ENCODE peak calls at places on chromosome 11, in nine cellular contexts. G is DND-41, Q is A549, V is Karpas-422, U is SK-N-SH, W is HCT116, T is thoracic aorta, S is cardiac muscle cell, R is heart right ventricle. F is an unnamed sample. For H3K4me1, the result is how much of the 10 kb centered on the place peaks cover.

GRCh38 chr11:122248130-122248529 is 132.1 kb upstream of the BLID start:
- DNase-seq in G (no peak), Q (no peak), V (no peak), U (no peak), W (no peak), T (no peak), S (no peak), R (no peak), F (no peak)

GRCh38 chr11:65246506-65246905 is 15.3 kb upstream of the POLA2 start:
- DNase-seq in G (no peak), Q (no peak), V (no peak), U (no peak), W (no peak), T (no peak), S (no peak), R (no peak), F (no peak)

GRCh38 chr11:67271212-67271547 is 4.9 kb downstream of the GRK2 start:
- DNase-seq in G (no peak), Q (no peak), V (no peak), U (no peak), W (no peak), T (no peak), S (no peak), R (no peak), F (no peak)

GRCh38 chr11:93903989-93904388 is 53.6 kb upstream of the VSTM5 start:
- DNase-seq in G (no peak), Q (peak), V (no peak), U (no peak), W (no peak), T (no peak), S (no peak), R (no peak), F (no peak)

GRCh38 chr11:36478700-36479329 is 31.3 kb downstream of the TRAF6 start:
- DNase-seq in G (peak), Q (peak), V (peak), U (peak), W (peak), T (no peak), S (peak), R (peak), F (no peak)

GRCh38 chr11:128501576-128502549 is 85.5 kb downstream of the ETS1 start:
- DNase-seq in G (no peak), Q (no peak), V (no peak), U (no peak), W (no peak), T (no peak), S (peak), R (peak), F (peak)

GRCh38 chr11:119996556-119996955 is 141.4 kb downstream of the TRIM29 start:
- DNase-seq in G (no peak), Q (no peak), V (no peak), U (no peak), W (no peak), T (no peak), S (no peak), R (no peak), F (no peak)

GRCh38 chr11:8672346-8672745 is 10.1 kb downstream of the TRIM66 start:
- DNase-seq in G (no peak), Q (no peak), V (no peak), U (no peak), W (no peak), T (no peak), S (no peak), R (no peak), F (no peak)

GRCh38 chr11:96306933-96307747 is 35.9 kb downstream of the MAML2 start:
- DNase-seq in G (no peak), Q (peak), V (no peak), U (peak), W (peak), T (peak), S (peak), R (peak), F (peak)

GRCh38 chr11:65551572-65552398 is 6.4 kb downstream of the LTBP3 start:
- DNase-seq in G (peak), Q (peak), V (peak), U (peak), W (peak), T (no peak), S (no peak), R (no peak), F (no peak)

GRCh38 chr11:112162761-112163669 is 879 bp downstream of the IL18 start:
- DNase-seq in G (no peak), Q (peak), V (no peak), U (no peak), W (no peak), T (no peak), S (no peak), R (no peak), F (peak)

GRCh38 chr11:123178166-123178565 is 16.9 kb downstream of the CLMP start:
- DNase-seq in G (no peak), Q (no peak), V (no peak), U (no peak), W (no peak), T (no peak), S (no peak), R (no peak), F (no peak)

GRCh38 chr11:7511405-7511804 is 2.4 kb upstream of the PPFIBP2 start:
- DNase-seq in G (no peak), Q (no peak), V (no peak), U (no peak), W (no peak), T (no peak), S (peak), R (peak), F (no peak)

GRCh38 chr11:28420099-28420498 is 311.9 kb downstream of the METTL15 start:
- DNase-seq in G (no peak), Q (no peak), V (no peak), U (no peak), W (no peak), T (no peak), S (no peak), R (no peak), F (no peak)

GRCh38 chr11:112958670-112959069 is 2.5 kb upstream of the NCAM1 start:
- DNase-seq in G (no peak), Q (peak), V (no peak), U (no peak), W (no peak), T (no peak), S (peak), R (no peak), F (peak)

GRCh38 chr11:32561835-32562234 is 21.8 kb upstream of the EIF3M start:
- DNase-seq in G (no peak), Q (no peak), V (no peak), U (no peak), W (no peak), T (no peak), S (no peak), R (no peak), F (no peak)

GRCh38 chr11:47408598-47409439 is 429 bp downstream of the SLC39A13 start:
- DNase-seq in G (no peak), Q (peak), V (no peak), U (peak), W (no peak), T (no peak), S (peak), R (peak), F (peak)

GRCh38 chr11:99019676-99020075 is 1.1 kb upstream of the CNTN5 start:
- DNase-seq in G (no peak), Q (no peak), V (no peak), U (peak), W (no peak), T (no peak), S (no peak), R (no peak), F (no peak)

GRCh38 chr11:33808228-33808828 is 34.0 kb upstream of the FBXO3 start:
- DNase-seq in G (peak), Q (peak), V (peak), U (peak), W (peak), T (peak), S (peak), R (peak), F (peak)

GRCh38 chr11:26286472-26287066 is 45.4 kb upstream of the ANO3 start:
- DNase-seq in G (peak), Q (peak), V (peak), U (peak), W (no peak), T (no peak), S (peak), R (no peak), F (peak)

GRCh38 chr11:66985508-66986177 is 10.5 kb downstream of the C11orf86 start:
- DNase-seq in G (no peak), Q (no peak), V (no peak), U (no peak), W (no peak), T (no peak), S (no peak), R (peak), F (no peak)

GRCh38 chr11:45149483-45150056 is 3.1 kb downstream of the PRDM11 start:
- DNase-seq in G (no peak), Q (no peak), V (no peak), U (no peak), W (no peak), T (no peak), S (no peak), R (no peak), F (peak)

GRCh38 chr11:113906515-113906914 is 1.9 kb downstream of the HTR3B start:
- DNase-seq in G (no peak), Q (no peak), V (no peak), U (no peak), W (no peak), T (no peak), S (no peak), R (no peak), F (no peak)

GRCh38 chr11:120223793-120224192 is 13.0 kb downstream of the OAF start:
- DNase-seq in G (no peak), Q (no peak), V (no peak), U (no peak), W (no peak), T (no peak), S (no peak), R (no peak), F (no peak)

GRCh38 chr11:121199516-121199915 is 93.1 kb upstream of the SC5D start:
- DNase-seq in G (no peak), Q (no peak), V (no peak), U (peak), W (no peak), T (no peak), S (peak), R (no peak), F (no peak)

GRCh38 chr11:126363706-126364245 is 8.3 kb downstream of the ST3GAL4 start:
- DNase-seq in G (no peak), Q (no peak), V (no peak), U (no peak), W (no peak), T (no peak), S (no peak), R (no peak), F (no peak)

GRCh38 chr11:76664578-76665061 is 5.9 kb downstream of the LRRC32 start:
- DNase-seq in G (peak), Q (no peak), V (no peak), U (peak), W (no peak), T (no peak), S (no peak), R (no peak), F (no peak)

GRCh38 chr11:76666408-76666807 is 4.1 kb downstream of the LRRC32 start:
- DNase-seq in G (no peak), Q (no peak), V (no peak), U (no peak), W (no peak), T (no peak), S (peak), R (peak), F (peak)

GRCh38 chr11:76665172-76665571 is 5.4 kb downstream of the LRRC32 start:
- DNase-seq in G (no peak), Q (no peak), V (no peak), U (peak), W (no peak), T (no peak), S (no peak), R (no peak), F (no peak)

GRCh38 chr11:76666830-76667229 is 3.7 kb downstream of the LRRC32 start:
- DNase-seq in G (no peak), Q (no peak), V (no peak), U (no peak), W (no peak), T (no peak), S (no peak), R (no peak), F (no peak)

DNA sequence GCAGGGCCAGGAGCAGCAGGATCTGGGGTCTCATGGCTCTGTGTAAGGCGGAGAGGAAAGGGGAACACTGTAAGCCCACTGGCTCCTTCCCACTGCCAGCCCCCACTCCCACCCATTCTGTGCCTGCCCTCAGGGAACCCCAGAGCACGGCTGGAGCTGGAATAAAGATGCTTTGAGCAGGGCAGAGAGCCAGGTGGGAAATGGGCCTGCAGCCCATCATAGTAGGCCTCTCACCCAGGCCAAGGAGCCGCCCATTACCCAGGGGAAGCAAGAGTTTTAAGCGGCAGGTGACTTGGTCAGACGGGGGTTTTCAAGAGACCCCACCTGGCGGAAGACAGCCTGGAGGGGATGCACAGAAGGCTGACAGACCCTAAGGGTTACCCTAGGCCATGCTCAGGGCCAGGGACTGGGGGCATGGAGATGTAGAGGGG is 4.6 kb downstream of the LRRC32 start:
- DNase-seq in G (no peak), Q (no peak), V (no peak), U (peak), W (no peak), T (no peak), S (no peak), R (no peak), F (no peak)
- H3K4me1 ChIP-seq in G (under half), Q (under half), V (half or more), U (under half), W (under half), T (under half), S (under half), R (under half), F (under half)

GRCh38 chr11:124760806-124761205 is 1.3 kb downstream of the ESAM start:
- DNase-seq in G (no peak), Q (no peak), V (no peak), U (peak), W (no peak), T (no peak), S (no peak), R (no peak), F (no peak)
- H3K4me3 ChIP-seq in G (no peak), Q (no peak), V (no peak), U (no peak), W (no peak), T (peak), S (no peak), R (peak), F (no peak)

GRCh38 chr11:62547691-62548281 is 1.2 kb upstream of the AHNAK start:
- DNase-seq in G (no peak), Q (peak), V (no peak), U (no peak), W (no peak), T (no peak), S (no peak), R (peak), F (peak)

GRCh38 chr11:62545437-62546243 is 966 bp downstream of the AHNAK start:
- DNase-seq in G (peak), Q (peak), V (no peak), U (peak), W (peak), T (peak), S (peak), R (peak), F (peak)

GRCh38 chr11:62546937-62547625 is 475 bp upstream of the AHNAK start:
- DNase-seq in G (no peak), Q (peak), V (no peak), U (no peak), W (no peak), T (no peak), S (peak), R (no peak), F (peak)

GRCh38 chr11:62546244-62546936 is at the start of gene AHNAK:
- DNase-seq in G (no peak), Q (peak), V (no peak), U (peak), W (no peak), T (no peak), S (peak), R (peak), F (peak)

GRCh38 chr11:62548545-62549335 is 2.1 kb upstream of the AHNAK start:
- DNase-seq in G (no peak), Q (peak), V (no peak), U (no peak), W (no peak), T (no peak), S (peak), R (peak), F (peak)
- H3K4me1 ChIP-seq in G (under half), Q (half or more), V (under half), U (under half), W (half or more), T (under half), S (under half), R (half or more), F (half or more)

DNA sequence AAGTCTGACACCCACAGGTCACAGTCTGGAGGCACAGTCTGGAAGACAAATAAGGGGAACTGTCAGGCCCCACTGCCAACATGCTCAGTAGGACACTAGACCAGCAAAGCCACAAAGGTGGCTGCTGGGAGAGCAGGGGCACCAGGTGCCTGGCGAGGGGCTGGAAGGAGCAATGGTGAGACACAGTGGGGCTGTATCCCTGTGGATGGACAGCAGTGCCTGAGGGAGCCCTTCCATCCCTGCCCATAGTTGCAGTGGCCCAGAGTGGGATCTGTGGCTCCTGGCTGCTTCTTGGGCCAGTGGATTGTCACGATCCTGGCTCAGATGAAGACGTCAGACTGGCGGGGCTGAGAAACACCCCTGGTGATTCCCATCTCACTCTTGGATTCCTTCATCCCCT is 154.6 kb downstream of the DSCAML1 start:
- DNase-seq in G (no peak), Q (no peak), V (no peak), U (no peak), W (no peak), T (no peak), S (no peak), R (no peak), F (no peak)
- H3K4me3 ChIP-seq in G (no peak), Q (no peak), V (no peak), U (no peak), W (no peak), T (no peak), S (no peak), R (no peak), F (no peak)

GRCh38 chr11:134405841-134406240 is 6.2 kb downstream of the B3GAT1 start:
- DNase-seq in G (no peak), Q (no peak), V (no peak), U (no peak), W (no peak), T (no peak), S (no peak), R (no peak), F (no peak)
- H3K4me1 ChIP-seq in G (under half), Q (under half), V (under half), U (under half), W (under half), T (under half), S (under half), R (under half), F (under half)

DNA sequence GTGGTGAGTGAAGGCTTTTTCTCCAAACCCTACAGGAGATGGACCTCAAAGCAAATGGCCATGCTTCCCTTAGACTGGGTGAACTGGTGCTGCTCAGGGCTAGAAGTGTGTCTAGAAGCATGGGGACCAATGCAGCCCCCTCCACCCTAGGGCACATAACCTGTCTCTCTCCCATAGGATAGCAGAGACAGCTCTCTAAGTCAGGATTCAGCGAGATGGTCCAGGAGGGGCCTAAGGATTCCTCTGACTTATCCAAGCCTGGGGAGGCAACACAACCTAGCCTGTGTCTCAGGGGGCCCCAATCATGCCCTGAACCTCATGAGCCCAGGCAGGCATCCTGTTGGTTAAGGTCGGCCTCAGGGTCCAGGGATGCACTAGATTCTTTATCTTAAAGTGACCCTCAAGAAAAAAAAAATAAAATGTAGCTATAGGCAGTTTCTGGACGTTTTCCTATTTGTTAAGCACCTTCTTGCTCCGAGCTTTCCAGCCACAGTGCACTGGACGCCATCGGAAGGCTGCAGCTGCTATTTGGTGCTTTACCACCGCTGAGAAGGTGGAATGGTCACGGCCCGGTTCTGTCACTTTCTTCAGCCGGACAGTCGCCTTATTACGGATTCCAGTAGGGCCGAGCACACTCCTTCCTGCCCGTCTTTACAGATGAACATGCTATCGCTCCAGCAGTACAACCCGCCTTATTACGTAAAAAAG is 5.0 kb upstream of the CCND1 start:
- DNase-seq in G (no peak), Q (no peak), V (no peak), U (peak), W (no peak), T (no peak), S (no peak), R (no peak), F (no peak)
- H3K4me3 ChIP-seq in G (no peak), Q (peak), V (no peak), U (no peak), W (peak), T (peak), S (peak), R (no peak), F (no peak)

GRCh38 chr11:88308576-88308975 is 29.0 kb downstream of the CTSC start:
- DNase-seq in G (no peak), Q (no peak), V (no peak), U (no peak), W (no peak), T (no peak), S (no peak), R (no peak), F (no peak)
- H3K4me1 ChIP-seq in G (under half), Q (under half), V (under half), U (under half), W (under half), T (under half), S (under half), R (under half), F (under half)